ENCODE peak calls at places on chromosomes 12 and 14, in ten cellular contexts. J is epithelial cell of esophagus; Q is stimulated activated CD4-positive, alpha-beta T cell treated with anti-CD3 and anti-CD28 coated beads, Interleukin-2, amount 100 ng/mL, for 24 hours; T is CD14-positive monocyte; U is progenitor cell of endocrine pancreas; G is activated CD8-positive, alpha-beta memory T cell treated with anti-CD3 and anti-CD28 coated beads for 1 hour; Z is H9; K is GM04504; N is T-helper 1 cell; H is dorsolateral prefrontal cortex. X is an unnamed sample.

GRCh38 chr14:23160924-23161522 is 22.4 kb downstream of the SLC7A8 start:
- DNase-seq in J (peak), Q (no peak), T (peak), U (no peak), G (no peak), Z (peak), K (peak), N (no peak), H (peak), X (no peak)

GRCh38 chr14:23140389-23140788 is 21.3 kb upstream of the CEBPE start:
- DNase-seq in J (no peak), Q (no peak), T (no peak), U (no peak), G (no peak), Z (no peak), K (no peak), N (no peak), H (no peak), X (no peak)

GRCh38 chr14:102746568-102747438 is 30.4 kb upstream of the TRAF3 start:
- DNase-seq in J (no peak), Q (no peak), T (no peak), U (no peak), G (no peak), Z (peak), K (no peak), N (no peak), H (no peak), X (no peak)

GRCh38 chr14:61802010-61802621 is 39.9 kb downstream of the SNAPC1 start:
- DNase-seq in J (no peak), Q (no peak), T (no peak), U (no peak), G (no peak), Z (no peak), K (no peak), N (no peak), H (no peak), X (no peak)

GRCh38 chr14:83548061-83548839 is 1981.7 kb upstream of the FLRT2 start:
- DNase-seq in J (peak), Q (no peak), T (no peak), U (no peak), G (no peak), Z (no peak), K (peak), N (no peak), H (no peak), X (no peak)

GRCh38 chr14:52253503-52253902 is 14.0 kb upstream of the PTGDR start:
- DNase-seq in J (peak), Q (no peak), T (no peak), U (no peak), G (no peak), Z (no peak), K (no peak), N (no peak), H (no peak), X (no peak)

GRCh38 chr14:81275305-81275950 is 54.7 kb upstream of the GTF2A1 start:
- DNase-seq in J (no peak), Q (no peak), T (no peak), U (no peak), G (no peak), Z (no peak), K (no peak), N (no peak), H (no peak), X (no peak)

GRCh38 chr12:93514853-93515252 is 47.5 kb downstream of the MRPL42 start:
- DNase-seq in J (peak), Q (no peak), T (no peak), U (no peak), G (no peak), Z (no peak), K (no peak), N (no peak), H (no peak), X (no peak)

GRCh38 chr12:26123482-26123980 is 1.3 kb downstream of the BHLHE41 start:
- DNase-seq in J (no peak), Q (no peak), T (no peak), U (no peak), G (no peak), Z (no peak), K (no peak), N (no peak), H (no peak), X (no peak)

GRCh38 chr14:57560681-57561080 is 67.0 kb upstream of the CCDC198 start:
- DNase-seq in J (no peak), Q (no peak), T (no peak), U (no peak), G (no peak), Z (no peak), K (no peak), N (no peak), H (no peak), X (no peak)

GRCh38 chr12:39375206-39375808 is 67.6 kb downstream of the KIF21A start:
- DNase-seq in J (no peak), Q (no peak), T (no peak), U (no peak), G (no peak), Z (no peak), K (no peak), N (no peak), H (no peak), X (no peak)

GRCh38 chr12:47775100-47775911 is 2.3 kb downstream of the SLC48A1 start:
- DNase-seq in J (peak), Q (no peak), T (no peak), U (no peak), G (no peak), Z (no peak), K (peak), N (no peak), H (no peak), X (no peak)

GRCh38 chr14:58549358-58549757 is 88.4 kb upstream of the DACT1 start:
- DNase-seq in J (peak), Q (no peak), T (no peak), U (no peak), G (no peak), Z (no peak), K (no peak), N (no peak), H (no peak), X (no peak)

GRCh38 chr12:110537605-110538409 is 35.7 kb downstream of the RAD9B start:
- DNase-seq in J (peak), Q (no peak), T (no peak), U (no peak), G (no peak), Z (no peak), K (no peak), N (no peak), H (no peak), X (no peak)

GRCh38 chr12:46531059-46531785 is 158.6 kb upstream of the SLC38A2 start:
- DNase-seq in J (no peak), Q (no peak), T (no peak), U (no peak), G (no peak), Z (no peak), K (no peak), N (no peak), H (no peak), X (no peak)

GRCh38 chr14:99971929-99972747 is 93.1 kb upstream of the EVL start:
- DNase-seq in J (no peak), Q (peak), T (no peak), U (peak), G (no peak), Z (no peak), K (no peak), N (no peak), H (peak), X (peak)

GRCh38 chr14:61090432-61091216 is 109.6 kb downstream of the SLC38A6 start:
- DNase-seq in J (no peak), Q (no peak), T (no peak), U (no peak), G (no peak), Z (no peak), K (no peak), N (no peak), H (no peak), X (no peak)

GRCh38 chr14:55588259-55588699 is 8.3 kb downstream of the KTN1 start:
- DNase-seq in J (peak), Q (no peak), T (no peak), U (no peak), G (no peak), Z (no peak), K (no peak), N (no peak), H (no peak), X (no peak)

GRCh38 chr12:92130999-92131398 is 14.6 kb downstream of the BTG1 start:
- DNase-seq in J (no peak), Q (no peak), T (no peak), U (no peak), G (no peak), Z (no peak), K (no peak), N (no peak), H (no peak), X (no peak)

GRCh38 chr12:85363382-85364190 is 83.6 kb downstream of the ALX1 start:
- DNase-seq in J (no peak), Q (no peak), T (no peak), U (no peak), G (no peak), Z (no peak), K (no peak), N (no peak), H (no peak), X (no peak)

GRCh38 chr14:52043690-52044089 is 25.2 kb downstream of the NID2 start:
- DNase-seq in J (peak), Q (peak), T (no peak), U (peak), G (no peak), Z (peak), K (no peak), N (peak), H (no peak), X (peak)

X was measured in HEK293T.